ENCODE peak calls at places on chromosomes 3 and 15, in seven cellular contexts. J, L, V, D, Y, E and W are unnamed samples.

GRCh38 chr15:81197255-81197630 is 564 bp downstream of the IL16 start:
- DNase-seq in J (no peak), L (no peak), V (no peak), D (no peak), Y (no peak), E (no peak), W (no peak)

GRCh38 chr15:68354923-68355322 is 77.0 kb downstream of the ITGA11 start:
- DNase-seq in J (no peak), L (no peak), V (peak; percentile 98), D (no peak), Y (no peak), E (peak; percentile 97), W (no peak)

GRCh38 chr3:135106445-135106844 is 311.4 kb downstream of the EPHB1 start:
- DNase-seq in J (no peak), L (no peak), V (peak; percentile 5), D (no peak), Y (no peak), E (no peak), W (no peak)

GRCh38 chr3:4503050-4503449 is 9.9 kb downstream of the ITPR1 start:
- DNase-seq in J (no peak), L (no peak), V (no peak), D (no peak), Y (no peak), E (no peak), W (no peak)

GRCh38 chr15:92818658-92819311 is 81.3 kb upstream of the CHD2 start:
- DNase-seq in J (peak; percentile 22), L (no peak), V (no peak), D (no peak), Y (no peak), E (no peak), W (no peak)

GRCh38 chr15:101022306-101022705 is 103.1 kb downstream of the LRRK1 start:
- DNase-seq in J (peak; percentile 31), L (no peak), V (no peak), D (no peak), Y (peak; percentile 61), E (no peak), W (no peak)

GRCh38 chr3:64244011-64244942 is 19.0 kb upstream of the PRICKLE2 start:
- DNase-seq in J (no peak), L (no peak), V (no peak), D (no peak), Y (no peak), E (peak; percentile 35), W (no peak)

GRCh38 chr3:50550079-50550736 is 17.3 kb downstream of the C3orf18 start:
- DNase-seq in J (no peak), L (peak; percentile 49), V (peak; percentile 20), D (peak; percentile 43), Y (no peak), E (peak; percentile 13), W (peak; percentile 65)

GRCh38 chr15:89399390-89400120 is 64.9 kb upstream of the POLG start:
- DNase-seq in J (no peak), L (no peak), V (no peak), D (no peak), Y (no peak), E (no peak), W (peak; percentile 51)

GRCh38 chr15:89401636-89402252 is 67.1 kb upstream of the POLG start:
- DNase-seq in J (no peak), L (no peak), V (peak; percentile 85), D (no peak), Y (no peak), E (peak; percentile 47), W (no peak)

GRCh38 chr15:89400121-89400996 is 65.7 kb upstream of the POLG start:
- DNase-seq in J (no peak), L (no peak), V (no peak), D (no peak), Y (no peak), E (no peak), W (no peak)

GRCh38 chr15:89402406-89402805 is 67.8 kb upstream of the POLG start:
- DNase-seq in J (no peak), L (no peak), V (no peak), D (no peak), Y (no peak), E (no peak), W (no peak)

GRCh38 chr15:89400997-89401590 is 66.5 kb upstream of the POLG start:
- DNase-seq in J (no peak), L (no peak), V (no peak), D (no peak), Y (no peak), E (no peak), W (no peak)
- H3K4me3 ChIP-seq in J (no peak overlapping the region), L (no peak overlapping the region), V (no peak overlapping the region), D (no peak overlapping the region), Y (no peak overlapping the region), E (no peak overlapping the region), W (no peak overlapping the region)

GRCh38 chr3:72082121-72082715 is 297.3 kb upstream of the PROK2 start:
- DNase-seq in J (no peak), L (no peak), V (no peak), D (no peak), Y (no peak), E (no peak), W (no peak)
- H3K4me3 ChIP-seq in J (no peak overlapping the region), L (no peak overlapping the region), V (no peak overlapping the region), D (no peak overlapping the region), Y (no peak overlapping the region), E (no peak overlapping the region), W (no peak overlapping the region)

GRCh38 chr3:110815008-110815583 is 256.5 kb upstream of the NECTIN3 start:
- DNase-seq in J (no peak), L (no peak), V (peak; percentile 92), D (no peak), Y (no peak), E (no peak), W (no peak)
- H3K4me3 ChIP-seq in J (no peak overlapping the region), L (no peak overlapping the region), V (peak overlapping the region; percentile 32), D (no peak overlapping the region), Y (no peak overlapping the region), E (no peak overlapping the region), W (no peak overlapping the region)

DNA sequence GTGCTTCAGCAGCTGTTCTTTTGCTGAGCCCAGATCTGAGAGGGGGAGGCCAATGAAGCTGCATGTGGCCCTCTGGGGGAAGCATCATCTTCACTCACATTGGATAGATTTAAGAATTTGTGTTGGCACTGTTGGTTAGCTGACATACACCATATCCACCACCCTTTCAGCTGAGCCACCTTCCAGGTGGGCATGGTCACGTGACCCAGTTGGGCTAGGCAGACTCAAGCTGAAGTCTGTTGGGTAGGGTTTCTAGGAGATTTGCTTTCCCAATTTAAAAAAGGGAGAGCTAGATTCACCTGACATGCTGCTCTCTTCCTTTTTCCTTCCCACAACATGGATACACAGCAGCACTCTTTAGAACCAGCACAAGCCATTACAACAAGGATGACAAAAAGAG is 311.0 kb downstream of the CHST2 start:
- DNase-seq in J (no peak), L (no peak), V (no peak), D (no peak), Y (no peak), E (no peak), W (no peak)
- H3K4me3 ChIP-seq in J (no peak overlapping the region), L (no peak overlapping the region), V (no peak overlapping the region), D (no peak overlapping the region), Y (no peak overlapping the region), E (no peak overlapping the region), W (no peak overlapping the region)

DNA sequence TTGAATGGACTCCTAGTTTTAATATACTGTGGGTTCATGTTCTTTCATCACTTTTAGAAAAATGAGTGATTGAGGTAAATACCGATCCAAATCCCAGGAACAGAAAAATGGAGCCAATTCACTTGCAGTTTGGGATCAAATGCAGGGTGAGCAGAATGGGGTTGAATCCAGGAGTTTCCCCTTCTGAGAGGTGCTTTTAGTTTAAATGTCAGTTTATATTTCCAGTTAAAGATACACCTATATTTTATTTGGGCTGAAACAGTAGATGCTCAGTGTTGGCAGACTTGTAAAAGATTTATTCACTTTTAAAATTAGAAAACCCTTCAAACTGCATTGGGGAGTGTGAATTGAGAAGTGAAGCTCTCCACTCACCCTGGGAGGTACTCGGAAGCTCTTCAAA is 2.6 kb downstream of the TRIM71 start:
- DNase-seq in J (no peak), L (no peak), V (no peak), D (no peak), Y (no peak), E (no peak), W (no peak)
- H3K4me3 ChIP-seq in J (peak overlapping the region; percentile 63), L (no peak overlapping the region), V (no peak overlapping the region), D (no peak overlapping the region), Y (peak overlapping the region; percentile 30), E (no peak overlapping the region), W (no peak overlapping the region)

GRCh38 chr3:45311953-45312795 is 76.2 kb upstream of the LARS2 start:
- DNase-seq in J (no peak), L (no peak), V (peak; percentile 10), D (no peak), Y (no peak), E (no peak), W (no peak)

GRCh38 chr3:45311327-45311726 is 77.0 kb upstream of the LARS2 start:
- DNase-seq in J (no peak), L (no peak), V (no peak), D (no peak), Y (no peak), E (no peak), W (no peak)

GRCh38 chr3:45313743-45314403 is 74.5 kb upstream of the LARS2 start:
- DNase-seq in J (no peak), L (no peak), V (no peak), D (no peak), Y (no peak), E (no peak), W (no peak)

GRCh38 chr3:45309876-45310275 is 78.5 kb upstream of the LARS2 start:
- DNase-seq in J (no peak), L (no peak), V (no peak), D (no peak), Y (no peak), E (no peak), W (no peak)

DNA sequence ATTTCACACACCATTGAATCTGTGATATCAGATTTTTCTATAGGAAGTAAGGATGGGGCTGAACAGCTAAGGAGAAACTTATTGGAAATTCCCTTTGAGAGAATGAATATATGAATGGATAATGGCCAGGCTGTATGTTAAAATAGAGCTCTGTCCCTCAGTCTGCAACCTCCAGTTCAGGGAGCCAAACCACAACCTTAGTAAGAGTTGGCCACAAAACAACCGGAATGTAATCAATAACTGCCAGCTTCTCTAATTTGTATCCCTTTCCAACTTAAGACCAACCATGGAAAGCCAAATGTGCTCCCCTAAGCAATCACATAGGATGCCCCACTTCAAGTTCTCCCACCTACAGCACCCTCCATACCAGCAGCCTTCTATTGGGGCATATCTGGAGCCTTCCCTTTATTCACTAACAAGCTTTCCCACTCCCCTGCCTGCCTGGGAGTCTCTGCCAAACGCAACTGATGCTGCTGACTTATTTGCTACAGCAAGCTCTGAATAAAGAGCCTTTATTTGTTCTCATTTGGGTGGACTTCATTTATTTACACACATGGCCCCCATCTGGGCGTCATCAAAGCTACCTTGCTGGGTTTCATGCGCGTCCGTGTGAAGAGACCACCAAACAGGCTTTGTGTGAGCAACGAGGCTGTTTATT is 75.4 kb upstream of the LARS2 start:
- DNase-seq in J (no peak), L (no peak), V (no peak), D (no peak), Y (no peak), E (no peak), W (no peak)
- H3K4me3 ChIP-seq in J (no peak overlapping the region), L (no peak overlapping the region), V (no peak overlapping the region), D (no peak overlapping the region), Y (no peak overlapping the region), E (no peak overlapping the region), W (no peak overlapping the region)